ENCODE peak calls at places on chromosomes 6 and 20, in five cellular contexts. T is body of pancreas; B is breast epithelium; I is lower lobe of right lung; Q is naive thymus-derived CD4-positive, alpha-beta T cell. P is an unnamed sample. For H3K4me1, the result is how much of the 10 kb centered on the place peaks cover.

GRCh38 chr6:90429713-90430112 is 133.1 kb upstream of the BACH2 start:
- DNase-seq in I (no peak), T (no peak), Q (no peak), B (no peak), P (peak)

GRCh38 chr6:93468291-93468690 is 48.9 kb upstream of the EPHA7 start:
- DNase-seq in Q (no peak), T (no peak), I (no peak), B (no peak), P (peak)

GRCh38 chr6:83071023-83071422 is 3.6 kb downstream of the DOP1A start:
- DNase-seq in B (no peak), T (no peak), I (no peak), Q (no peak), P (peak)

GRCh38 chr6:170553686-170554085 is 483 bp upstream of the TBP start:
- DNase-seq in B (no peak), T (no peak), Q (no peak), I (no peak), P (peak)

GRCh38 chr6:1834641-1835516 is 225.2 kb downstream of the FOXC1 start:
- DNase-seq in B (no peak), I (no peak), Q (no peak), T (no peak), P (no peak)

GRCh38 chr6:51855310-51856082 is 231.9 kb downstream of the PKHD1 start:
- DNase-seq in B (no peak), Q (peak), T (peak), I (no peak), P (peak)

GRCh38 chr6:71510057-71510713 is 221.6 kb downstream of the OGFRL1 start:
- DNase-seq in B (peak), Q (no peak), T (peak), I (no peak), P (peak)

GRCh38 chr6:8652710-8653109 is 217.4 kb upstream of the SLC35B3 start:
- DNase-seq in I (no peak), B (no peak), T (no peak), Q (no peak), P (no peak)

GRCh38 chr6:135188718-135189117 is 7.6 kb downstream of the MYB start:
- DNase-seq in T (no peak), Q (no peak), B (no peak), I (no peak), P (no peak)

GRCh38 chr6:107644513-107644912 is 154.6 kb downstream of the SOBP start:
- DNase-seq in Q (no peak), T (no peak), B (no peak), I (no peak), P (no peak)

GRCh38 chr20:17856024-17856564 is 112.5 kb downstream of the SNX5 start:
- DNase-seq in Q (no peak), I (no peak), T (peak), B (no peak), P (no peak)

GRCh38 chr6:82467338-82467737 is 103.7 kb downstream of the TPBG start:
- DNase-seq in T (no peak), I (no peak), B (no peak), Q (no peak), P (no peak)

GRCh38 chr6:32666420-32667300 is at the start of gene HLA-DQB1:
- DNase-seq in T (peak), Q (peak), I (no peak), B (no peak), P (peak)

GRCh38 chr6:38445321-38445720 is 194.4 kb downstream of the BTBD9 start:
- DNase-seq in B (no peak), T (no peak), Q (no peak), I (no peak), P (no peak)

GRCh38 chr6:41355952-41356351 is 20.5 kb downstream of the NCR2 start:
- DNase-seq in B (peak), T (no peak), I (no peak), Q (no peak), P (no peak)

GRCh38 chr6:11810039-11810541 is 31.5 kb upstream of the ADTRP start:
- DNase-seq in I (peak), Q (no peak), T (peak), B (peak), P (peak)

GRCh38 chr20:12882832-12883506 is 125.8 kb upstream of the SPTLC3 start:
- DNase-seq in T (no peak), Q (no peak), B (no peak), I (no peak), P (no peak)

GRCh38 chr6:104940881-104941693 is 15.8 kb upstream of the LIN28B start:
- DNase-seq in B (no peak), I (peak), Q (peak), T (peak), P (peak)

GRCh38 chr6:25792016-25792415 is 37.5 kb downstream of the SLC17A4 start:
- DNase-seq in Q (no peak), B (no peak), I (no peak), T (no peak), P (no peak)
- H3K4me1 ChIP-seq in Q (under half), B (under half), I (under half), T (under half), P (under half)

GRCh38 chr6:53888931-53889330 is 94.1 kb downstream of the LRRC1 start:
- DNase-seq in B (no peak), Q (no peak), T (no peak), I (no peak), P (no peak)
- H3K27ac ChIP-seq in B (no peak), Q (no peak), T (no peak), I (no peak), P (no peak)

DNA sequence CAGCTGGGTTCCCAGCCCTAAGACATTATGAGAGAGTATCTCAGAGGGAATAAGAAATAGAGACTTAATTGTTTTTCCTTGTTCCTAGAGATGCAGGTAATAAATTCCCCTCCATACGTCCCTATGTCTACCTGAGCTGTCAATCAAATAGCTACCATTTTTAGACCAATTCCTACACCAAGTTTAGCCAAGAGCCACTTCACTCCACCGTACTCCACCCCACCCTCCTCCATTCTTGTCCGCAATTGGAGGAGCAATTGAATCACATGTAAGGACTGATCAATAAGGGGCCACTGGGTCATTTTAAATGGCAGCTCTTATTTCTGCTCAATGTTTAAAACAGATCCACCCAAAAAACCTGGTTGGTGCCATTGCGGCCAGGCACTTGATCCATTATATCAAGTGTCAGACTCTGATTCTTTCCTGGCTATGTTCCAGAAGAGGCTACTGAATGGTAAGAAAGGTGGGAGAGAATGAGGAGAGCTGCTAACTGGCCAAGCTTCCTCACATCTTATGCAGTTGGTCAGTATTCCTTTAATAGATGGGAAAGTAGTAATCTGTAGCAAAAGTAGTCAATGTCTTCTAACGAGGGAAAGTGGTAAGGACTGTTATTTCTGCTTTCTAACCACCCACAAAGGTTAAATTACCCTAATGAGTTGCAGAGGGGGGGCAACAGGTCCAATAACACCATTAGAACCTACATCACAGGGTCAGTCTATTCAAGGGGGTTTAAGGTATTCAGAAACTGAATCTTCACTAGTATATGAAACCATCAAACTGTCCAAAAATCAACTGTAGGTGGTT is 34.1 kb downstream of the ARHGAP18 start:
- DNase-seq in I (no peak), Q (no peak), T (no peak), B (no peak), P (no peak)
- H3K4me1 ChIP-seq in I (half or more), Q (under half), T (half or more), B (under half), P (under half)

GRCh38 chr6:186221-186965 is 105.9 kb upstream of the DUSP22 start:
- DNase-seq in T (no peak), I (no peak), B (no peak), Q (no peak), P (peak)
- H3K27ac ChIP-seq in T (no peak), I (peak), B (no peak), Q (no peak), P (peak)

DNA sequence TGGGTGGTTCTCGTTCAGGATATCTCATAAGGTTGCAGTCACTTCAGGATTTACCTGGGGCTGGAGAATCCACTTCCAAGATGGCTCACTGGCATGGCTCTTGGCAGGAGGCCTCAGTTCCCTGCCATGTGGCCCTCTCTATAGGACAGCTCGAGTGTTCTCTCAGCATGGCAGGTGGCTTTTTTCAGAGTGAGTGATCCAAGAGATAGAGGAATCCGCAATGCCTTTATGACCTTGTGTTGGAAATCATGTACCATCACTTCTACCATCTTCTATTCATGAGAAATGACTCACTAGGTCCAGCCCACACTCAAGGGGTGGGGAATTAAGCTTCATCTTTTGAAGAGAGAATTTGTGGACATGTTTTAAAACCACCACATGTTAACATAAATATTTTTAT is 37.8 kb downstream of the PPP1R16B start:
- DNase-seq in Q (no peak), B (no peak), T (no peak), I (no peak), P (no peak)
- H3K4me1 ChIP-seq in Q (under half), B (under half), T (under half), I (under half), P (under half)

DNA sequence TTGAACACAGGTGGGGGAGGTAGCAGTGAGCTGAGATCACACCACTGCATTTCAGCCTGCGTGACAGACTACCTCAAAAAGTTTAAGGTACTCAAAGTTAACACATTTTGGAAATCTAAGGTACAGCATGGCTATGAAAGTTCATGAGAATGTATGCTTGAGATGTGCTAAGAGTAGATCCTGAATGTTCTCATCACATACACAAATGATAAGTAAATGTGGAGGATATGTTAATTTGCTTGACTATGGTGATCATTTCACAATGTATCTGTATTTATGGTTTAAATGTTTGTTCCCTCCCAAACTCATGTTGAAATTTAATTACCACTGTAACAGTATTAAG is 20.1 kb upstream of the SERPINB1 start:
- DNase-seq in I (no peak), Q (no peak), B (no peak), T (no peak), P (no peak)
- H3K27ac ChIP-seq in I (no peak), Q (peak), B (no peak), T (no peak), P (no peak)

P was measured in cardiac muscle cell.